ENCODE peak calls at places on chromosomes 11 and 22, in seven cellular contexts. K is progenitor cell of endocrine pancreas; G is naive thymus-derived CD8-positive, alpha-beta T cell; X is ovary; J is stimulated activated CD4-positive, alpha-beta T cell treated with anti-CD3 and anti-CD28 coated beads, Interleukin-2, amount 100 ng/mL, for 48 hours; S is upper lobe of left lung; E is skeletal muscle cell. V is an unnamed sample.
A peak's percentile ranks its signal among the peaks of the same experiment; 100 is the strongest.

GRCh38 chr22:48743601-48744282 is 1083.9 kb downstream of the BRD1 start:
- DNase-seq in K (peak; percentile 4), G (no peak), X (peak; percentile 6), J (no peak), S (peak; percentile 60), E (no peak), V (no peak)

GRCh38 chr11:8830641-8831040 is 80.3 kb upstream of the AKIP1 start:
- DNase-seq in K (no peak), G (no peak), X (no peak), J (no peak), S (no peak), E (no peak), V (no peak)

GRCh38 chr11:11569936-11570491 is 51.8 kb downstream of the GALNT18 start:
- DNase-seq in K (no peak), G (no peak), X (no peak), J (no peak), S (peak; percentile 51), E (no peak), V (no peak)

GRCh38 chr11:74366576-74366975 is 31.7 kb downstream of the PGM2L1 start:
- DNase-seq in K (no peak), G (no peak), X (no peak), J (no peak), S (no peak), E (peak; percentile 23), V (no peak)

GRCh38 chr11:67439321-67440228 is 2.1 kb upstream of the PTPRCAP start:
- DNase-seq in K (no peak), G (peak; percentile 23), X (peak; percentile 53), J (no peak), S (peak; percentile 82), E (no peak), V (peak; percentile 2)

GRCh38 chr11:88799749-88800500 is 265.9 kb downstream of the GRM5 start:
- DNase-seq in K (no peak), G (no peak), X (no peak), J (no peak), S (no peak), E (no peak), V (no peak)

GRCh38 chr11:103499710-103500340 is 390.6 kb downstream of the DYNC2H1 start:
- DNase-seq in K (no peak), G (no peak), X (no peak), J (no peak), S (no peak), E (no peak), V (no peak)

GRCh38 chr11:78731008-78731407 is 156.3 kb upstream of the NARS2 start:
- DNase-seq in K (no peak), G (no peak), X (no peak), J (no peak), S (no peak), E (no peak), V (no peak)

GRCh38 chr11:64535811-64536210 is 55.2 kb upstream of the SLC22A12 start:
- DNase-seq in K (no peak), G (no peak), X (no peak), J (no peak), S (no peak), E (no peak), V (no peak)

GRCh38 chr22:49188591-49188990 is 639.1 kb downstream of the BRD1 start:
- DNase-seq in K (no peak), G (no peak), X (no peak), J (no peak), S (no peak), E (no peak), V (no peak)

GRCh38 chr22:48858121-48858520 is 969.6 kb downstream of the BRD1 start:
- DNase-seq in K (no peak), G (no peak), X (no peak), J (no peak), S (no peak), E (no peak), V (no peak)

GRCh38 chr22:48720662-48721393 is 1106.8 kb downstream of the BRD1 start:
- DNase-seq in K (no peak), G (no peak), X (no peak), J (no peak), S (peak; percentile 54), E (no peak), V (no peak)

GRCh38 chr11:10650630-10651029 is 42.9 kb downstream of the IRAG1 start:
- DNase-seq in K (no peak), G (no peak), X (no peak), J (no peak), S (no peak), E (no peak), V (no peak)

GRCh38 chr11:12397953-12398352 is 20.6 kb downstream of the PARVA start:
- DNase-seq in K (no peak), G (no peak), X (peak; percentile 71), J (no peak), S (no peak), E (peak; percentile 97), V (no peak)

GRCh38 chr22:35008213-35008612 is 57.7 kb upstream of the ISX start:
- DNase-seq in K (no peak), G (no peak), X (no peak), J (no peak), S (no peak), E (no peak), V (no peak)

GRCh38 chr11:102552447-102553200 is 22.1 kb upstream of the MMP7 start:
- DNase-seq in K (no peak), G (no peak), X (no peak), J (no peak), S (no peak), E (no peak), V (no peak)

GRCh38 chr11:58805065-58805464 is 39.4 kb downstream of the GLYATL2 start:
- DNase-seq in K (no peak), G (no peak), X (no peak), J (no peak), S (no peak), E (no peak), V (no peak)

GRCh38 chr11:76303399-76303798 is 77.5 kb downstream of the THAP12 start:
- DNase-seq in K (no peak), G (no peak), X (no peak), J (no peak), S (no peak), E (no peak), V (no peak)

GRCh38 chr22:46812034-46812605 is 49.7 kb downstream of the TBC1D22A start:
- DNase-seq in K (no peak), G (no peak), X (no peak), J (no peak), S (no peak), E (no peak), V (no peak)

GRCh38 chr11:134676516-134677287 is 264.7 kb upstream of the B3GAT1 start:
- DNase-seq in K (no peak), G (no peak), X (no peak), J (no peak), S (no peak), E (no peak), V (no peak)

GRCh38 chr11:35318977-35319925 is 100.1 kb downstream of the SLC1A2 start:
- DNase-seq in K (no peak), G (no peak), X (no peak), J (no peak), S (no peak), E (no peak), V (no peak)

GRCh38 chr22:32444068-32444467 is 20.2 kb downstream of the BPIFC start:
- DNase-seq in K (no peak), G (no peak), X (no peak), J (no peak), S (no peak), E (no peak), V (peak; percentile 22)

GRCh38 chr11:65538915-65539374 is 14.1 kb downstream of the SCYL1 start:
- DNase-seq in K (no peak), G (no peak), X (no peak), J (no peak), S (peak; percentile 87), E (no peak), V (no peak)

GRCh38 chr11:3120071-3120792 is 44.9 kb downstream of the OSBPL5 start:
- DNase-seq in K (peak; percentile 8), G (no peak), X (peak; percentile 23), J (no peak), S (peak; percentile 52), E (no peak), V (no peak)

GRCh38 chr22:32810241-32811133 is 9.0 kb downstream of the TIMP3 start:
- DNase-seq in K (no peak), G (no peak), X (no peak), J (no peak), S (no peak), E (no peak), V (no peak)

GRCh38 chr11:1391165-1392010 is 1.7 kb downstream of the BRSK2 start:
- DNase-seq in K (no peak), G (no peak), X (no peak), J (no peak), S (peak; percentile 69), E (no peak), V (no peak)

GRCh38 chr11:125583496-125583895 is 9.2 kb upstream of the STT3A start:
- DNase-seq in K (no peak), G (no peak), X (no peak), J (no peak), S (no peak), E (no peak), V (no peak)

V was measured in NCI-H1930.